ENCODE peak calls at places on chromosomes 16 and 17, in eight cellular contexts. W is heart left ventricle; G is CD4-positive, CD25-positive, alpha-beta regulatory T cell; L is suprapubic skin; U is body of pancreas; A is fibroblast of lung; P is PC-3; F is uterus. I is an unnamed sample. For H3K36me3, the result is how much of the 10 kb centered on the place peaks cover.

GRCh38 chr17:67258836-67259468 is 14.0 kb upstream of the HELZ start:
- DNase-seq in P (no peak), U (no peak), F (no peak), W (no peak), G (no peak), L (no peak), A (no peak), I (no peak)

GRCh38 chr17:68318103-68318991 is 27.1 kb downstream of the ARSG start:
- DNase-seq in A (peak), U (peak), F (no peak), L (no peak), P (peak), W (no peak), G (no peak), I (no peak)

GRCh38 chr17:3886776-3887175 is 6.1 kb downstream of the CAMKK1 start:
- DNase-seq in U (no peak), P (no peak), G (peak), W (peak), L (no peak), A (no peak), F (no peak), I (peak)

GRCh38 chr16:4404247-4404966 is 12.0 kb downstream of the CORO7 start:
- DNase-seq in U (peak), L (peak), G (peak), W (no peak), A (no peak), F (peak), P (peak), I (peak)

GRCh38 chr17:17994770-17995169 is 22.1 kb downstream of the DRC3 start:
- DNase-seq in L (no peak), W (no peak), P (no peak), F (no peak), G (no peak), A (no peak), U (no peak), I (no peak)

GRCh38 chr17:46847204-46848191 is 3.9 kb upstream of the WNT9B start:
- DNase-seq in F (no peak), U (no peak), P (no peak), A (no peak), L (no peak), G (no peak), W (no peak), I (no peak)

GRCh38 chr16:89373355-89374110 is 116.8 kb downstream of the ANKRD11 start:
- DNase-seq in L (no peak), A (peak), F (peak), G (no peak), U (no peak), W (peak), P (no peak), I (no peak)

GRCh38 chr17:46129302-46129701 is 63.9 kb downstream of the KANSL1 start:
- DNase-seq in W (no peak), U (no peak), P (no peak), L (no peak), G (no peak), F (no peak), A (no peak), I (no peak)

GRCh38 chr16:51271156-51271555 is 120.1 kb upstream of the SALL1 start:
- DNase-seq in P (no peak), A (peak), G (no peak), W (no peak), U (no peak), L (no peak), F (no peak), I (no peak)

GRCh38 chr16:89633064-89633631 is 19.7 kb downstream of the DPEP1 start:
- DNase-seq in L (no peak), G (no peak), U (no peak), F (no peak), P (peak), W (no peak), A (peak), I (no peak)

GRCh38 chr17:76036497-76037380 is 9.6 kb upstream of the EVPL start:
- DNase-seq in W (no peak), A (no peak), G (no peak), U (no peak), L (no peak), P (no peak), F (no peak), I (no peak)

GRCh38 chr17:49753959-49754391 is 10.0 kb downstream of the FAM117A start:
- DNase-seq in A (no peak), F (peak), U (peak), G (no peak), P (no peak), L (peak), W (peak), I (no peak)

GRCh38 chr17:66455022-66455547 is 152.7 kb downstream of the PRKCA start:
- DNase-seq in P (no peak), F (no peak), A (peak), U (no peak), L (no peak), G (no peak), W (no peak), I (no peak)

GRCh38 chr16:66044616-66045015 is 321.9 kb upstream of the CDH5 start:
- DNase-seq in P (no peak), L (no peak), W (no peak), G (no peak), F (no peak), U (no peak), A (no peak), I (no peak)

GRCh38 chr16:72894291-72895151 is 153.4 kb downstream of the ZFHX3 start:
- DNase-seq in G (no peak), P (no peak), F (peak), W (peak), L (no peak), U (no peak), A (peak), I (no peak)

GRCh38 chr16:57764341-57765159 is 29.0 kb downstream of the KATNB1 start:
- DNase-seq in U (no peak), W (no peak), F (no peak), L (no peak), P (peak), G (peak), A (peak), I (no peak)

GRCh38 chr17:56761387-56761786 is 72.3 kb downstream of the C17orf67 start:
- DNase-seq in A (no peak), G (no peak), P (peak), F (no peak), L (no peak), W (no peak), U (no peak), I (no peak)

GRCh38 chr17:8062807-8063483 is 24.1 kb downstream of the ALOX15B start:
- DNase-seq in G (no peak), U (no peak), L (no peak), F (no peak), W (no peak), P (no peak), A (peak), I (no peak)

GRCh38 chr17:64509179-64509578 is 2.4 kb downstream of the CEP95 start:
- DNase-seq in G (no peak), W (no peak), L (no peak), U (no peak), A (no peak), F (no peak), P (no peak), I (no peak)

GRCh38 chr17:64506201-64506575 is at the start of gene DDX5:
- DNase-seq in A (no peak), W (peak), F (peak), U (peak), L (peak), G (peak), P (peak), I (peak)

GRCh38 chr17:64507418-64507766 is 615 bp downstream of the CEP95 start:
- DNase-seq in G (peak), F (peak), P (peak), A (peak), L (peak), U (peak), W (no peak), I (no peak)

GRCh38 chr17:64506576-64507417 is at the start of gene CEP95:
- DNase-seq in P (peak), A (peak), F (peak), G (peak), L (peak), W (peak), U (peak), I (peak)

DNA sequence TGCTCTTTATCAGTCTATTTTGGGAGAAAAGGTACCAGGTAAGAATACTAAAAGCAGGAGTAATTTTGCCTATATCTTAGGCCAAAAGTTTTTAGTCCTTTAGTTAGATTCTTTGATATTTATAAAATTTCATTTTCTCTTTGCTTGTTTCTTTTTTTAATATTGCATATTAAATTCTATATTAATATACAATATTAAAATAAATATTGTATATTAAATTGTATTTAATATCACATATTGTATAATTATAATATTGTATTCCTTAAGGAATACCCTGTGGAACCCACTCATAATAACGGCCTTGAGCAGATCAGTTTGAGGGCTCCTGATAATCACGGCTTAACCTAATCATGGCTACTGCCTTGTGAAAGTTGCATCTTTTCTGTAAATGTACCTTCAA is 1.9 kb downstream of the CEP95 start:
- DNase-seq in U (no peak), W (no peak), F (no peak), P (no peak), G (no peak), A (no peak), L (no peak), I (no peak)
- H3K36me3 ChIP-seq in U (under half), W (half or more), F (under half), P (under half), G (half or more), A (under half), L (under half), I (under half)

GRCh38 chr16:23452221-23452571 is 793 bp downstream of the COG7 start:
- DNase-seq in A (no peak), U (no peak), L (no peak), P (no peak), G (no peak), W (no peak), F (no peak), I (no peak)

GRCh38 chr16:23452572-23453337 is at the start of gene COG7:
- DNase-seq in F (peak), L (peak), U (peak), A (peak), P (peak), W (peak), G (peak), I (peak)

GRCh38 chr16:23448392-23448791 is 4.6 kb downstream of the COG7 start:
- DNase-seq in F (no peak), U (no peak), L (no peak), P (no peak), G (no peak), A (peak), W (no peak), I (no peak)

DNA sequence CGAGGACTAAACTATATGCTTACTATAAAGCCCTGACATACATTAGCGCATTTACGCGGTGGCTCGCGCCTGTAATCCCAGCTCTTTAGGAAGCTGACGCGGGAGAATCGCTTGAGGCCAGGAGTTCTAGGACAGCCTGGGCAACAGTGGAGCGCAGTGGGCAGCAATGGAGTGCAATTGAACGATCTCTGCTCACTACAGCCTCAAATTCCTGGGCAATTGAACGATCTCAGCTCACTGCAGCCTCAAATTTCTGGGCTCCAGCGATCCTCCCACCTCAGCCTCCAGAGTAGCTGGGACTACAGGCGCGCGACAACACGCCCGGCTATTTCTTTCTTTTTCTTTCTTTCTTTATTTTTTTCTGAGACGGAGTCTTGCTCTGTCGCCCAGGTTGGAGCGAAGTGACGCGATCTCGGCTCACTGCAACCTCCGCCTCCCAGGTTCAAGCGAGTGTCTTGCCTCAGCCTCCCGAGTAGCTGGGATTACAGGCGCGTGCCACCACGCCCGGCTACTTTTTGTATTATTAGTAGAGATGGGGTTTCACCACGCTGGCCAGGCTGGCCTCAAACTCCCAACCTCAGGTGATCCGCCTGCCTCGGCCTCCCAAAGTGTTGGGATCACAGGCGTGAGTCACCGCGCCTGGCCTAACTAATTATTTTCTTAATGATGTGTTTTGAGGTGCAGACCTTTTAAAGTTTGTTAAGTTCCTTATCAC is 506 bp upstream of the COG7 start:
- DNase-seq in U (no peak), A (no peak), P (no peak), G (no peak), W (no peak), L (no peak), F (no peak), I (no peak)
- H3K27ac ChIP-seq in U (no peak), A (peak), P (no peak), G (no peak), W (no peak), L (no peak), F (no peak), I (no peak)

DNA sequence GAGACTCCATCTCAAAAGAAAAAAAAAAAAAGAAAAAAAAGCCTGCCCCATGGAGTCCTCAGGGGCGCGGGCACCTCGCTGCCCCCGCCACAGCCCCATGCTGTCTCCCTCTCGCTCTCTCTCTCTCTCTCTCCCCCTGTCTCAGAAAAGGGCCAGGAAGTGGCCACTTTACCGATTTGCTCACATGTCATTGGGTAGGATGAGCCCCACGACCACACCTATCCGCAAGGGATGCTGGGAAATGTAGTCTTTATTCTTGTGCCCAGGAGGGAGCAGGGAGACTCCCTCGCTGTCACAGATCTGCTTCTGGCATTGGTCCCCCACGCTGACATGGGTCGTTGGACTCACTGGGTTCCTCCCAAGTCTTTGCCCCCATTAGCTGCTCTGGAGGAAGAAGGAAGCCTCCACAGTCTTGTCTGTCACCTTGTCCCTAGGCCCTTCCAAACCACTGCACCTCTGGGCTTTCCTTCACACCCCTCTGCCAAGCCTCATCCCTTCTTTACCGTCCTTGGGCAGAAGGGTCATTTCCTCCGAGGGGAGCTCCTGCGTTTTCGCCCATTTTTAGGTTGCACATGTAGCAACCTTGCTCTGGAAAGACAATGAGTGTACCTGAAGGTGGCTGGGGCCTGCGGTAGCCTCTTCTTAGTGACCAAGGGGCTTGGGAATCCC is 6.9 kb upstream of the GJD3 start:
- DNase-seq in P (no peak), L (peak), U (no peak), F (no peak), W (no peak), G (peak), A (no peak), I (no peak)
- H3K36me3 ChIP-seq in P (under half), L (under half), U (under half), F (under half), W (under half), G (under half), A (under half), I (under half)

DNA sequence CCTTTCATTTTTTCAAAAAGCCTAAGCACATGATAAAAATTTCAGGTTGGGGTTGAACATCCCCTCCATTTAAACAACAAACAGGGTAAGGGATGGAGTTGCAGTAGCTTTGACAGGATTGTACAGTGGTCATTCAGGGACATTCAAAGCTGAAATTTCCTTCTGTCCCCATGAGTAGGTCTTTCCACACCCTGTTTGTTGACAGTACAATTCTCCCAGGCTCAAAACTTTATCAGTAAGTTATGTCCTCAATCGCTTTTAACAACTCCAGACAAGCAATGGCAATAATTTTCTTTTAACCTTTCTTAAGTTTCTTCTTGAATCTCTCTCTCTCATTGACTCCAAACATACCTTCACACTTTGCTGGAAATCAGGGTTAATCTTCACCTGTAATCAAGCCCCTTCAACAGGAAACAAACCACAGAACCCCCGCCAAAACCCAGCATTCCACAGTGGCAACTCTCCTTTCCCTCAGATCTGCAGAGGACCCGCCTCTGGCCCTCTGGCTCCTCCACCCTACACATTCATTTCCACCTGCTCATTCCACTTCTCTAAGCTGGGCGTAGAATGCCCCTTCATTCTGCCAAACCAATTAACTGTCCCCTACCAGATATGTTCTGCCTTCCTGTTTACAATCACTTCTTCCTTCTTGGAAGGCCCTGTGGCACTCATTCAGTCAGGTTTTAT is 20.7 kb downstream of the TXNDC11 start:
- DNase-seq in A (no peak), W (no peak), L (no peak), G (no peak), F (no peak), U (no peak), P (no peak), I (no peak)
- H3K27ac ChIP-seq in A (no peak), W (no peak), L (no peak), G (no peak), F (no peak), U (no peak), P (no peak), I (no peak)

DNA sequence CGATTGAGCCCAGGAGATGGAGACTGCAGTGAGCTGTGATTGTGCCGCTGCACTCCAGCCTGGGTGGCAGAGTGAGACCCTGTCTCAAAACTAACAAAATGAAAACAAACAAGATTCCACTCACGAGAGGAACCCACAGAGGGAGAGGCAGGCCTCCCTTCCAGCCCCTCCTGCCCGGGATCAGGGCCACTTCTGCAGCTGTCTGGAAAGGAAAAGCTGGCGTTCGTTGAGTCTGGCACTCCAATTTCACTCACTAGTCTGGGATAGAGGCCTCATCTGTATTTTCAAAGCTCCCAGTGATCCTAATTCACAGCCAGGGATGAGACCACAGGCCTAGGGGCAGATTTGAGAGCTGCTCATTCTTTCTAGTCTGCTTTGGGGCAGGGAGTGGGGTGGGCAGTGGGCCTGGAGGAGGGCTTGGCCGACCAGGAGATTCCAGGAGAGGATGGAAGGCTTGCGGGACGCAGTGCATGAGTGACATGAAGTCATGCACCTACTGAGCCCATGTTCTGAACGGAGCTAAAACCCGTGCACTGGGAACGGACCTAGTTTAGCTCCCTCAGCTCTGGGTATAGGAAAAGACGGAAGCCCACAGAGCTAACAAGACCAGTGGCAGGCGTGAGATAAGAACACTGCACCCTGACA is 54.0 kb downstream of the COTL1 start:
- DNase-seq in P (no peak), G (no peak), F (no peak), L (no peak), U (no peak), A (no peak), W (no peak), I (no peak)
- H3K36me3 ChIP-seq in P (under half), G (half or more), F (under half), L (under half), U (under half), A (under half), W (under half), I (under half)

GRCh38 chr16:67475051-67475450 is 5.9 kb downstream of the ATP6V0D1 start:
- DNase-seq in U (no peak), W (no peak), F (no peak), P (no peak), A (no peak), G (no peak), L (no peak), I (no peak)

GRCh38 chr16:67481561-67482259 is 753 bp upstream of the ATP6V0D1 start:
- DNase-seq in L (peak), W (peak), F (peak), P (no peak), U (peak), G (peak), A (peak), I (no peak)

GRCh38 chr16:67474551-67474950 is 6.4 kb downstream of the ATP6V0D1 start:
- DNase-seq in U (no peak), W (no peak), A (no peak), F (no peak), G (no peak), P (no peak), L (no peak), I (no peak)

GRCh38 chr16:67480833-67481560 is at the start of gene ATP6V0D1:
- DNase-seq in G (peak), L (peak), W (peak), A (peak), P (peak), F (peak), U (peak), I (peak)

GRCh38 chr16:67477960-67478554 is 2.9 kb downstream of the ATP6V0D1 start:
- DNase-seq in W (no peak), P (no peak), A (no peak), G (no peak), L (no peak), F (no peak), U (no peak), I (no peak)
- H3K27ac ChIP-seq in W (no peak), P (no peak), A (no peak), G (no peak), L (no peak), F (no peak), U (peak), I (no peak)

I was measured in ascending aorta.